ENCODE peak calls at places on chromosomes 7 and 10, in five cellular contexts. R, J, Z, X and F are unnamed samples.

GRCh38 chr7:129271500-129272355 is 46.9 kb downstream of the AHCYL2 start:
- DNase-seq in R (peak; percentile 61), Z (peak; percentile 35), X (peak; percentile 11), J (no peak), F (no peak)

GRCh38 chr7:83704564-83704963 is 55.6 kb upstream of the SEMA3E start:
- DNase-seq in X (no peak), J (no peak), R (no peak), Z (no peak), F (no peak)

GRCh38 chr10:96292971-96293909 is 11.0 kb upstream of the DNTT start:
- DNase-seq in Z (peak; percentile 77), J (peak; percentile 37), R (peak; percentile 59), X (peak; percentile 56), F (peak; percentile 7)

GRCh38 chr10:118818621-118819221 is 64.0 kb upstream of the CACUL1 start:
- DNase-seq in R (no peak), X (no peak), J (no peak), Z (no peak), F (no peak)

GRCh38 chr7:106178593-106179134 is 66.6 kb upstream of the SYPL1 start:
- DNase-seq in X (no peak), R (peak; percentile 80), J (no peak), Z (peak; percentile 46), F (no peak)

GRCh38 chr7:51824050-51824449 is 507.4 kb upstream of the COBL start:
- DNase-seq in R (no peak), Z (no peak), X (no peak), J (no peak), F (no peak)

GRCh38 chr10:98492763-98493162 is 46.0 kb upstream of the HPS1 start:
- DNase-seq in R (no peak), X (no peak), J (no peak), Z (no peak), F (no peak)

GRCh38 chr7:15725036-15725435 is 38.6 kb upstream of the MEOX2 start:
- DNase-seq in X (no peak), R (no peak), J (no peak), Z (no peak), F (no peak)

GRCh38 chr7:1715671-1716074 is 45.6 kb downstream of the ELFN1 start:
- DNase-seq in R (no peak), Z (no peak), J (no peak), X (no peak), F (no peak)

GRCh38 chr10:23614483-23614882 is 175.6 kb downstream of the OTUD1 start:
- DNase-seq in R (no peak), J (no peak), X (no peak), Z (no peak), F (no peak)

GRCh38 chr10:50987934-50988333 is 86.4 kb upstream of the PRKG1 start:
- DNase-seq in X (no peak), R (no peak), J (no peak), Z (no peak), F (no peak)

GRCh38 chr7:149036676-149037075 is 8.4 kb upstream of the PDIA4 start:
- DNase-seq in X (no peak), R (no peak), Z (no peak), J (no peak), F (no peak)

GRCh38 chr7:85851571-85852193 is 664.8 kb upstream of the SEMA3D start:
- DNase-seq in X (no peak), Z (peak; percentile 11), R (peak; percentile 84), J (peak; percentile 29), F (peak; percentile 49)

GRCh38 chr7:835491-836401 is 3.5 kb downstream of the SUN1 start:
- DNase-seq in X (no peak), R (no peak), Z (peak; percentile 75), J (no peak), F (no peak)

GRCh38 chr10:132928261-132928660 is 14.1 kb downstream of the CFAP46 start:
- DNase-seq in X (no peak), J (no peak), R (no peak), Z (no peak), F (no peak)

GRCh38 chr7:80918909-80919721 is at the start of gene SEMA3C:
- DNase-seq in R (peak; percentile 96), X (peak; percentile 44), J (peak; percentile 54), Z (peak; percentile 91), F (peak; percentile 91)

GRCh38 chr10:31687545-31688482 is 240.8 kb downstream of the ARHGAP12 start:
- DNase-seq in Z (no peak), J (no peak), R (no peak), X (no peak), F (no peak)

GRCh38 chr10:50917486-50917885 is 32.1 kb upstream of the A1CF start:
- DNase-seq in Z (peak; percentile 53), J (no peak), X (no peak), R (peak; percentile 60), F (no peak)

GRCh38 chr7:27109533-27110162 is 7.2 kb upstream of the HOXA2 start:
- DNase-seq in Z (no peak), X (no peak), R (no peak), J (no peak), F (no peak)

GRCh38 chr10:104766341-104766740 is 125.3 kb downstream of the SORCS3 start:
- DNase-seq in X (no peak), J (peak; percentile 64), R (no peak), Z (peak; percentile 13), F (no peak)

GRCh38 chr7:18778594-18778993 is 283.0 kb downstream of the HDAC9 start:
- DNase-seq in X (no peak), Z (no peak), J (no peak), R (peak; percentile 15), F (no peak)

GRCh38 chr10:31603245-31604087 is 284.4 kb downstream of the ZEB1 start:
- DNase-seq in Z (peak; percentile 97), X (peak; percentile 90), R (peak; percentile 92), J (no peak), F (peak; percentile 87)

GRCh38 chr7:1079546-1079945 is 8.4 kb upstream of the GPER1 start:
- DNase-seq in Z (no peak), J (no peak), X (no peak), R (no peak), F (no peak)

GRCh38 chr10:6244510-6244909 is 41.8 kb downstream of the PFKFB3 start:
- DNase-seq in X (no peak), J (no peak), Z (no peak), R (no peak), F (no peak)

GRCh38 chr10:101778151-101778780 is 2.4 kb upstream of the FGF8 start:
- DNase-seq in Z (no peak), R (no peak), J (no peak), X (no peak), F (no peak)

GRCh38 chr7:159088016-159088865 is 56.4 kb downstream of the VIPR2 start:
- DNase-seq in Z (no peak), X (no peak), R (no peak), J (no peak), F (no peak)

GRCh38 chr10:52525761-52526160 is 211.7 kb downstream of the DKK1 start:
- DNase-seq in X (no peak), J (no peak), Z (no peak), R (peak; percentile 64), F (peak; percentile 28)

GRCh38 chr10:110524864-110525242 is 27.1 kb downstream of the DUSP5 start:
- DNase-seq in Z (no peak), R (no peak), X (no peak), J (no peak), F (no peak)

GRCh38 chr7:132771301-132771730 is 195.0 kb upstream of the PLXNA4 start:
- DNase-seq in R (no peak), X (peak; percentile 18), J (no peak), Z (no peak), F (no peak)

GRCh38 chr7:96354881-96355280 is 33.0 kb upstream of the SLC25A13 start:
- DNase-seq in Z (no peak), R (no peak), X (no peak), J (no peak), F (no peak)

GRCh38 chr7:113664867-113665266 is 253.9 kb downstream of the PPP1R3A start:
- DNase-seq in Z (no peak), X (no peak), R (no peak), J (no peak), F (no peak)

GRCh38 chr10:78471326-78471722 is 437.7 kb downstream of the RPS24 start:
- DNase-seq in R (no peak), J (no peak), Z (no peak), X (no peak), F (no peak)

GRCh38 chr7:100371561-100372171 is 1.6 kb upstream of the PILRA start:
- DNase-seq in J (no peak), Z (no peak), R (no peak), X (no peak), F (no peak)

GRCh38 chr10:23657677-23658076 is 218.8 kb downstream of the OTUD1 start:
- DNase-seq in X (no peak), Z (no peak), R (no peak), J (no peak), F (no peak)

GRCh38 chr7:75795831-75796285 is 17.7 kb downstream of the CCL24 start:
- DNase-seq in Z (no peak), X (no peak), R (peak; percentile 25), J (no peak), F (no peak)

GRCh38 chr7:48009257-48009656 is 19.6 kb downstream of the SUN3 start:
- DNase-seq in R (no peak), Z (no peak), X (no peak), J (no peak), F (no peak)
- TF ChIP-seq CTCF in R (no peak), Z (no peak), X (no peak), J (no peak), F (no peak)

DNA sequence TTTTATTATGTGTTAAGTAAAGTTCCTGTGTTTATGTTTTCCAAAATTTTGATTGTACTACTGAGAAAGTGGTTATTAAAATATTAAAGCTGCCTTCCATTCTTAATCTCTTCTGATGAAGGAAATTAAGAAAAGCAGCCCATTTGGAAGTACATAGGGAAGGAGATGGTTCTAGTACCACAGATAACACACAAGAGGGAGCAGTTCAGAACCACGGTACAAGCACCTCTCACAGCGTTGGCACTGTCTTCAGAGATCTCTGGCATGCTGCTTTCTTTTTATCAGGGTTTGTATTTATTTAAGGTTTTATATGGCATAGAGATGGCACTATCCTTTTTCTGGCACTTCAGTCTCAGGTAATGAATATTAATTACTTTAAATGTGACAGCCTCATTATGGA is 111.6 kb downstream of the PHTF2 start:
- DNase-seq in X (no peak), R (no peak), Z (peak; percentile 8), J (no peak), F (no peak)
- TF ChIP-seq CTCF in X (no peak), R (no peak), Z (no peak), J (peak; percentile 21), F (no peak)

GRCh38 chr10:4240641-4241197 is 455.7 kb upstream of the KLF6 start:
- DNase-seq in J (no peak), X (no peak), R (peak; percentile 72), Z (no peak), F (peak; percentile 34)
- TF ChIP-seq CTCF in J (no peak), X (no peak), R (no peak), Z (no peak), F (no peak)

DNA sequence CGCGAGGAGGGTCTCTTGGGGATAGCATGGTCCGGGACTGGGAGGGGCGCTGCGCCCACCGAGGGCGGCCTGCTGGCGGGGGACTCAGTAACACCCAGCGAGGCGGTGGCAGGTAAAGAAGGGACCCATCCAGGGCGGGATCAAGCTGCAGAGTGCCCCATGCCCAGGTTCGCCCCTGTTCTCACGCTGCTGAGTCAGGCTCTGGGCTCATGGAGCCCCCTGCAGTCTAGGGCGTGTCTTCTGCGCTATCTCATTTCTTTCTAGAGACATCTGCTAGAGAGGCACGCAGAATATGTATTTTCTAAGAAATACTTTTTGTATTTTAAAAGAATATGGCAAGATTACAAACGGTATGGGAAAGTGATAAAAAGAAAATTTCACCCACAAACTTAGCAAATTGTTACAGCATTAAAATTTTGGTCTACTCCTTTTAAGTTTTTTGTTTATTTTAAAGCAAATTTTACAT is 933 bp downstream of the EPDR1 start:
- DNase-seq in J (no peak), Z (no peak), R (no peak), X (no peak), F (no peak)
- TF ChIP-seq CTCF in J (peak; percentile 24), Z (no peak), R (no peak), X (peak; percentile 55), F (peak; percentile 22)